ENCODE peak calls at places on chromosomes 7 and 10, in six cellular contexts. U is HFF-Myc, J is uterus, S is brain microvascular endothelial cell, D is PC-3, P is heart right ventricle. C is an unnamed sample.

GRCh38 chr7:89021741-89022140 is 226.2 kb upstream of the TEX47 start:
- DNase-seq in U (no peak), J (no peak), D (no peak), P (no peak), S (no peak), C (no peak)

GRCh38 chr10:113820507-113820906 is 33.4 kb downstream of the DCLRE1A start:
- DNase-seq in D (no peak), J (no peak), U (no peak), P (no peak), S (no peak), C (peak)

GRCh38 chr10:79051766-79052165 is 17.0 kb upstream of the ZMIZ1 start:
- DNase-seq in S (no peak), J (peak), U (no peak), D (no peak), P (no peak), C (no peak)

GRCh38 chr10:86082556-86082955 is 284.0 kb downstream of the GRID1 start:
- DNase-seq in P (no peak), S (no peak), U (no peak), J (no peak), D (no peak), C (no peak)

GRCh38 chr7:158549176-158549833 is 38.3 kb downstream of the PTPRN2 start:
- DNase-seq in U (no peak), D (no peak), P (peak), J (peak), S (peak), C (peak)

GRCh38 chr7:149868638-149869290 is 5.0 kb upstream of the ATP6V0E2 start:
- DNase-seq in D (no peak), P (no peak), S (no peak), J (no peak), U (no peak), C (no peak)

GRCh38 chr7:119720541-119720940 is 552.4 kb upstream of the KCND2 start:
- DNase-seq in J (no peak), U (peak), P (no peak), S (peak), D (peak), C (no peak)

GRCh38 chr10:22631185-22631584 is 83.2 kb downstream of the PIP4K2A start:
- DNase-seq in J (no peak), P (no peak), S (no peak), U (no peak), D (no peak), C (no peak)

GRCh38 chr7:159108491-159108890 is 36.2 kb downstream of the VIPR2 start:
- DNase-seq in S (no peak), P (no peak), U (no peak), D (no peak), J (no peak), C (no peak)

GRCh38 chr7:41696323-41696916 is 6.5 kb downstream of the INHBA start:
- DNase-seq in U (peak), P (peak), J (peak), S (peak), D (peak), C (peak)

GRCh38 chr10:103720328-103720963 is 134.9 kb downstream of the SH3PXD2A start:
- DNase-seq in J (no peak), S (no peak), D (no peak), P (no peak), U (no peak), C (peak)

GRCh38 chr10:64086083-64086772 is 565.0 kb downstream of the REEP3 start:
- DNase-seq in D (no peak), U (no peak), J (no peak), S (no peak), P (no peak), C (no peak)

GRCh38 chr7:15556706-15557105 is 5.1 kb downstream of the AGMO start:
- DNase-seq in S (no peak), D (no peak), J (no peak), P (no peak), U (no peak), C (no peak)

GRCh38 chr7:16814987-16815386 is 10.2 kb upstream of the AGR2 start:
- DNase-seq in U (no peak), P (no peak), S (no peak), D (no peak), J (no peak), C (no peak)

GRCh38 chr10:22436893-22437619 is 91.8 kb downstream of the SPAG6 start:
- DNase-seq in D (peak), S (peak), U (no peak), J (peak), P (peak), C (peak)

GRCh38 chr7:116330961-116331360 is 120.6 kb downstream of the TES start:
- DNase-seq in P (no peak), U (peak), S (no peak), J (no peak), D (no peak), C (no peak)

DNA sequence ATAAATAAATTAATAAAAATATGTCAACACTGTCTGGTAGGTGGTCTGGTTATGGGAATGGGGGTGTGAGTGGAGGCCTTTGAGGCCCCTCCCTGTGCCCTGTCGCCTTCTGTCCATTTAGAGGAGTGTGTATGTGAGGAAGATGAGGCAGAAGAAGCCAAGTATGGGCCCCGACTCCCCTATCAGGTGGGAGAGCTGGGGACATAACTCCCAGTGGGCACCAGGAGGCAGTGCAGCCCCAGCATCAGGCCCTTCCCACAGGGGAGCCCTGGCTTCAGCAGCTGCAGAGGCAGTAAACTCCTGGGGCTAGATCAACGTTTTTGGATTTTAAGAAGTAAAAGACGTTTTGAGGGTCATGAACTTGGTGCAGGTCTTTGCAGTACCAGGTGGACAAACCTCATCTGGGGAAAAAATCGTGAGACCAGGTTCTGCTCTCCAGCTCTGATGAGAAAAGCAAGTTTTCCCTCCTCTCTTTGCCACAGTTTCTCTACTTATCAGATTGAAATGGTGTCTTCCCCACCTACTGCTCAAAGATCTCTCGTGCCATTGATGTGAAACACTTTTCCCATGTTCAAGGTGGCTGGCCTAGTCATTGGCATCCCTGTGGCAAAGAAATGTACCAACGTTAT is 167.8 kb upstream of the EEPD1 start:
- DNase-seq in S (peak), D (peak), P (peak), J (peak), U (peak), C (peak)
- TF ChIP-seq CTCF in S (peak), D (peak), P (peak), J (peak), U (peak), C (peak)

DNA sequence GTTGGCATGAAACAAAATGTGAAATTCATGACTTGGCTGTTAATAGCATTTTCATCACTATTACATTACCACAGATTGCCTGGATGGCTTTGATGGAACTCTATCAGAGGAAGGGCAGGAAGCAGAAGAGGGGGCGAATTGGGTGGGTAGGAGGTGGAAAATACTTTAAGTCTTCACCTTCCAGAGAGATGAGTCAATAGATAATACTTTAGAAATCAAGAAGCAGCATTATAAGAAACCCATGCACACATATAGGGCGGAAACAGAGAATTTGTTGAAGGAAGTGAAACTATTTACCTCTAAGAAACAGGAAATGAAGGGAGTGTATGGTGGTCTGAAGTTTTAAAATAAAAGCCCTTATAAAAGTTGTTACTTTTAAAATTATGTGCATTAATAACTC is 152.1 kb upstream of the TARP start:
- DNase-seq in U (no peak), P (no peak), D (no peak), S (no peak), J (no peak), C (no peak)
- H3K4me3 ChIP-seq in U (no peak), P (no peak), D (no peak), S (no peak), J (no peak), C (no peak)

DNA sequence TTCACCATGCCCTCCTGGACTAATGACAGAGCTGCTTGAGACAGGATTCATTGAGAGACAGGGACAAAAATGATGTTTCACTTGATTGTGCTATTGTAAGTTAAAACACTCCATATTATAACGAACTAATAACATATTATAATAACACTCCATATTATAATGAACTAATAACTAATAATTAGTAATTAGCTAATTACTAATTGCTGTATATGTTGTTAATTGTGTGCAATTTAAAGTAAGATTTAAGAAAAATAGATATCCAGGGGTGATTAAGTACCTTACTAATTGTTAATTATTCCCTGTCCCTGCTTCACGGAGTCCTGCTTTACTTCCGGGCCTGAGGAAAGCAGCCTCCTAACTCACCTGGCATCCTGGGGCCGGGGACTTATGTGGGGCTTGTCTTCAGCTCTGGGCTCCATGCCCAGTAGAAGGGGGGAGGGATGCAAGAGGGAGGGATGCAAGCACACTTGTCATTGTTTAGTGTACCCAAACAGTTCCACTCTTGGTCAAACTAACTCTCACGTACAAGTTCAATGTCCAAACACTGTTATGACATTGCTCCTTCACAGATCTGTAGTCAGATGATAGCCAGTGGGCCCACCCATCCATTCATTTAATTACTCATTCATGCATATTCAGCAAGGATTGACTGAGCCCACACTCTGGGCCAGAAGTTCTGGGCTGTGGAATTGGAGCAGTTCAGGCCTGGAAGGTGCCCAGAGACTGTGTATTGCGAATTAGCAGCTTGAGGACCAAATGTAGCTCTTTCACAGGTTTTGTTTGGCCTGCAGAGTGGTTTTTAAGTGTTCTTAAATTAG is 53.8 kb downstream of the COL13A1 start:
- DNase-seq in U (no peak), P (no peak), D (no peak), J (no peak), S (no peak), C (no peak)
- TF ChIP-seq CTCF in U (no peak), P (no peak), D (no peak), J (no peak), S (no peak), C (no peak)

DNA sequence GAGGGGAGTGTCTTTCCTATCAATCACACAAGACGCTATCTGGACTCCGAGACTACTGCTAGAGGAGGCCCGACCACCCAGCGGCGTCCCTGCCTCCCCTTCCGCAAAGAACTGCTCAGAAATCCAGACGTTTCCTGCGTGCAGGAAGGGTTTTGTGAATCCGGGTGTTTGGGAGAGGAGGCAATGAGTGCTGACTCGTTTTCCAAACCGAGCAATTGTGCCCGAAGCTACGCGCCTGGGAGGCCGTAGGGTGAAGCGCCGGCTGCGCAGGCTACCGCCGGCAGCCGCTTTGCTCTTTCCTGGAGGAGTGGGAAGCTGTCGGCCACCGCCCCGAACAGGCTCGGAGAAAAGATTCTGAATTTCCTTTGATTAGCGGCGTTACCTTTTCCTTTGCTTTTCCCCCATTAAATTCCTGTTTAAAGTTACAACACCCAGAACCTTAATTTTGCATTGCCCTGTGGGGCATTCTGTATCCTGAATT is 5.3 kb downstream of the VAX1 start:
- DNase-seq in S (no peak), U (no peak), D (no peak), J (no peak), P (no peak), C (no peak)
- H3K4me3 ChIP-seq in S (no peak), U (no peak), D (no peak), J (no peak), P (no peak), C (no peak)

GRCh38 chr10:115026041-115026779 is 67.0 kb upstream of the ATRNL1 start:
- DNase-seq in J (no peak), D (no peak), P (no peak), S (no peak), U (no peak), C (peak)
- TF ChIP-seq CTCF in J (no peak), D (no peak), P (no peak), S (peak), U (no peak), C (peak)

GRCh38 chr7:55179897-55180682 is 161.3 kb downstream of the EGFR start:
- DNase-seq in J (no peak), S (no peak), U (no peak), D (no peak), P (no peak), C (peak)

GRCh38 chr7:55177589-55178261 is 158.9 kb downstream of the EGFR start:
- DNase-seq in U (no peak), D (no peak), P (peak), J (no peak), S (peak), C (no peak)

GRCh38 chr7:55177068-55177530 is 158.3 kb downstream of the EGFR start:
- DNase-seq in P (no peak), S (no peak), D (no peak), U (no peak), J (no peak), C (no peak)

GRCh38 chr7:55178863-55179773 is 160.3 kb downstream of the EGFR start:
- DNase-seq in J (no peak), D (no peak), S (no peak), U (no peak), P (no peak), C (no peak)

GRCh38 chr7:55178292-55178862 is 159.6 kb downstream of the EGFR start:
- DNase-seq in P (no peak), U (no peak), S (no peak), J (no peak), D (no peak), C (no peak)
- H3K4me3 ChIP-seq in P (no peak), U (no peak), S (no peak), J (no peak), D (no peak), C (no peak)

GRCh38 chr7:54837761-54838539 is 78.9 kb upstream of the SEC61G start:
- DNase-seq in U (no peak), D (peak), J (no peak), P (no peak), S (no peak), C (no peak)

GRCh38 chr7:54843961-54844360 is 85.0 kb upstream of the SEC61G start:
- DNase-seq in J (no peak), U (no peak), S (no peak), P (no peak), D (peak), C (no peak)

GRCh38 chr7:54839538-54840213 is 80.7 kb upstream of the SEC61G start:
- DNase-seq in U (no peak), J (peak), S (peak), P (peak), D (peak), C (peak)

GRCh38 chr7:54838540-54838925 is 79.5 kb upstream of the SEC61G start:
- DNase-seq in U (no peak), S (no peak), P (no peak), D (peak), J (no peak), C (no peak)

GRCh38 chr7:54841772-54842707 is 83.0 kb upstream of the SEC61G start:
- DNase-seq in P (peak), U (peak), S (peak), J (no peak), D (peak), C (peak)
- TF ChIP-seq CTCF in P (peak), U (peak), S (peak), J (peak), D (peak), C (peak)

GRCh38 chr7:134783294-134784069 is 4.0 kb downstream of the CALD1 start:
- DNase-seq in S (no peak), J (no peak), P (no peak), D (no peak), U (no peak), C (no peak)
- H3K4me3 ChIP-seq in S (peak), J (peak), P (peak), D (no peak), U (peak), C (no peak)

GRCh38 chr7:44108768-44109750 is 4.9 kb downstream of the AEBP1 start:
- DNase-seq in U (no peak), S (no peak), D (no peak), J (no peak), P (no peak), C (no peak)
- TF ChIP-seq CTCF in U (no peak), S (no peak), D (no peak), J (no peak), P (no peak), C (peak)